ENCODE peak calls at places on chromosomes 2 and 18, in four cellular contexts. S, W, T and O are unnamed samples.
A peak's percentile ranks its signal among the peaks of the same experiment; 100 is the strongest.

GRCh38 chr2:153163055-153163454 is 315.5 kb downstream of the RPRM start:
- DNase-seq in S (no peak), W (peak; percentile 76), T (no peak), O (peak; percentile 16)

GRCh38 chr2:118251427-118251826 is 163.2 kb downstream of the INSIG2 start:
- DNase-seq in S (no peak), W (no peak), T (no peak), O (no peak)

GRCh38 chr2:240453461-240454030 is 18.1 kb downstream of the GPC1 start:
- DNase-seq in S (no peak), W (no peak), T (no peak), O (no peak)

GRCh38 chr2:228535396-228535795 is 353.9 kb upstream of the SPHKAP start:
- DNase-seq in S (no peak), W (peak; percentile 1), T (no peak), O (no peak)

GRCh38 chr2:209367091-209367747 is 56.6 kb upstream of the MAP2 start:
- DNase-seq in S (no peak), W (no peak), T (no peak), O (no peak)

GRCh38 chr2:129794116-129794515 is 185.3 kb upstream of the RAB6C start:
- DNase-seq in S (no peak), W (no peak), T (no peak), O (no peak)

GRCh38 chr18:7393080-7393479 is 162.2 kb downstream of the LRRC30 start:
- DNase-seq in S (no peak), W (no peak), T (no peak), O (no peak)

GRCh38 chr2:18959952-18960717 is 370.8 kb upstream of the NT5C1B start:
- DNase-seq in S (no peak), W (no peak), T (no peak), O (no peak)

GRCh38 chr2:220434365-220434764 is 806.9 kb downstream of the SLC4A3 start:
- DNase-seq in S (no peak), W (no peak), T (no peak), O (no peak)
- TF ChIP-seq MAX in S (no peak), W (no peak), T (no peak), O (no peak)

GRCh38 chr18:8688857-8689256 is 16.5 kb upstream of the MTCL1 start:
- DNase-seq in S (no peak), W (no peak), T (no peak), O (no peak)

GRCh38 chr18:8688428-8688827 is 16.9 kb upstream of the MTCL1 start:
- DNase-seq in S (no peak), W (no peak), T (no peak), O (no peak)

GRCh38 chr18:8685914-8686216 is 19.5 kb upstream of the MTCL1 start:
- DNase-seq in S (no peak), W (no peak), T (no peak), O (no peak)

GRCh38 chr18:8686556-8686955 is 18.8 kb upstream of the MTCL1 start:
- DNase-seq in S (no peak), W (no peak), T (no peak), O (no peak)

GRCh38 chr18:8689431-8689830 is 15.9 kb upstream of the MTCL1 start:
- DNase-seq in S (no peak), W (no peak), T (no peak), O (no peak)
- TF ChIP-seq TCF7 in S (no peak), W (no peak), T (no peak), O (no peak)

GRCh38 chr2:68911246-68911645 is 40.0 kb upstream of the BMP10 start:
- DNase-seq in S (no peak), W (no peak), T (no peak), O (no peak)
- TF ChIP-seq MAX in S (no peak), W (no peak), T (no peak), O (no peak)

DNA sequence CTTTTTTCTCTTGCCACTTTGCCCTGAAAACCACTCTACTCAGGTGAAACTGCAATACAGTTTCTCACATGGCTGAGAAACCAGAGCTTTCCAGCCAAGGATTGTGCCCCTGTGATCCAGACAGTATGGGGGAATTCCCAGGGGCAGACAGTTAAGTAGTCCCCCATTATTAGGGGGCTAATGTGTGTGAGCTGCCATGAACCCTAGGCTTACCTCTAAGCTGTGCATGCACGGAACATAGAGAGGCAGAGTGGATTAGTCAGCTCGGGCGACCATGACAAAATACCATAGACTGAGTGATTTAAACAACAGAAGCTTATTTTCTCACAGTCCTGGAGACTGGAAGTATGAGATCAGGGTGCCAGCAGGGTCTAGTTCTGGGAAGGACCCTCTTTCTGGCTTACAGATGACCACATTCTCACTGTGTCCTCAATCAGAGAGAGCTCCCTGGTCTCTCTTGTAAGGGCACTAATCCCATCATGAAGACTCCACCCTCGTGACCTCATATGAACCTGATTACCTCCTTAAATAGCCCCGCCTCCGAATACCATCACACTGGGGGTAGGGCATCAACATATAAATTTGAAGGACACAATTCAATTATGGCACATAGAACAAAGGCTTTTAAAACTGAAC is 215.1 kb downstream of the EIPR1 start:
- DNase-seq in S (no peak), W (no peak), T (no peak), O (no peak)
- TF ChIP-seq TCF7 in S (no peak), W (no peak), T (no peak), O (no peak)